ENCODE peak calls at places on chromosome 16, in four cellular contexts. N is coronary artery, C is prostate gland, A is A549. E is an unnamed sample.

GRCh38 chr16:75244844-75245758 is 6.3 kb downstream of the BCAR1 start:
- DNase-seq in N (peak; percentile 98), C (peak; percentile 68), A (peak; percentile 67), E (no peak)

GRCh38 chr16:278863-279366 is 1.5 kb upstream of the ARHGDIG start:
- DNase-seq in N (no peak), C (no peak), A (no peak), E (peak; percentile 23)

GRCh38 chr16:81265658-81266451 is 27.4 kb downstream of the BCO1 start:
- DNase-seq in N (no peak), C (peak; percentile 72), A (no peak), E (no peak)

GRCh38 chr16:3020247-3020603 is at the start of gene TNFRSF12A:
- DNase-seq in N (peak; percentile 88), C (peak; percentile 63), A (peak; percentile 64), E (no peak)

GRCh38 chr16:90077757-90078593 is 844 bp upstream of the PRDM7 start:
- DNase-seq in N (no peak), C (no peak), A (peak; percentile 10), E (peak; percentile 23)

GRCh38 chr16:68040506-68041288 is 17.6 kb downstream of the DUS2 start:
- DNase-seq in N (peak; percentile 79), C (peak; percentile 74), A (peak; percentile 80), E (peak; percentile 89)

GRCh38 chr16:67150833-67151396 is at the start of gene B3GNT9:
- DNase-seq in N (peak; percentile 85), C (peak; percentile 72), A (peak; percentile 82), E (no peak)

GRCh38 chr16:56708821-56709685 is 20.9 kb upstream of the NUP93 start:
- DNase-seq in N (no peak), C (no peak), A (no peak), E (no peak)

GRCh38 chr16:81505011-81505660 is 60.5 kb downstream of the CMIP start:
- DNase-seq in N (no peak), C (no peak), A (no peak), E (no peak)

GRCh38 chr16:47833771-47834170 is 322.0 kb downstream of the ABCC12 start:
- DNase-seq in N (no peak), C (no peak), A (no peak), E (no peak)

GRCh38 chr16:46713634-46714033 is 24.2 kb downstream of the ORC6 start:
- DNase-seq in N (no peak), C (no peak), A (no peak), E (no peak)

GRCh38 chr16:81937305-81938038 is 73.8 kb downstream of the SDR42E1 start:
- DNase-seq in N (no peak), C (no peak), A (no peak), E (no peak)

GRCh38 chr16:46737621-46738214 is 10.4 kb downstream of the MYLK3 start:
- DNase-seq in N (peak; percentile 35), C (no peak), A (no peak), E (no peak)

GRCh38 chr16:22336581-22336980 is 37.8 kb downstream of the CDR2 start:
- DNase-seq in N (no peak), C (no peak), A (no peak), E (no peak)

GRCh38 chr16:10594312-10594950 is 14.0 kb upstream of the EMP2 start:
- DNase-seq in N (no peak), C (peak; percentile 89), A (no peak), E (no peak)

GRCh38 chr16:89365044-89365467 is 125.3 kb downstream of the ANKRD11 start:
- DNase-seq in N (no peak), C (no peak), A (no peak), E (no peak)

GRCh38 chr16:24858219-24859041 is 12.7 kb downstream of the SLC5A11 start:
- DNase-seq in N (no peak), C (no peak), A (peak; percentile 62), E (peak; percentile 28)

GRCh38 chr16:74661064-74661463 is 5.6 kb downstream of the RFWD3 start:
- DNase-seq in N (no peak), C (no peak), A (no peak), E (no peak)

GRCh38 chr16:2912330-2913199 is 834 bp downstream of the FLYWCH1 start:
- DNase-seq in N (no peak), C (no peak), A (peak; percentile 28), E (peak; percentile 21)

GRCh38 chr16:55035037-55035436 is 104.4 kb downstream of the IRX5 start:
- DNase-seq in N (peak; percentile 60), C (no peak), A (peak; percentile 39), E (no peak)

GRCh38 chr16:53207810-53208752 is 153.3 kb downstream of the CHD9 start:
- DNase-seq in N (peak; percentile 71), C (peak; percentile 65), A (peak; percentile 84), E (no peak)

GRCh38 chr16:56611281-56611833 is 3.0 kb downstream of the MT2A start:
- DNase-seq in N (peak; percentile 94), C (no peak), A (no peak), E (no peak)

GRCh38 chr16:24645739-24646645 is 83.5 kb upstream of the TNRC6A start:
- DNase-seq in N (no peak), C (no peak), A (peak; percentile 90), E (no peak)

GRCh38 chr16:11796227-11797165 is 562 bp downstream of the ZC3H7A start:
- DNase-seq in N (peak; percentile 89), C (peak; percentile 62), A (peak; percentile 50), E (peak; percentile 23)

GRCh38 chr16:75203106-75203505 is 3.9 kb downstream of the CTRB2 start:
- DNase-seq in N (peak; percentile 67), C (no peak), A (no peak), E (no peak)

GRCh38 chr16:27254262-27254811 is 14.2 kb downstream of the NSMCE1 start:
- DNase-seq in N (no peak), C (no peak), A (no peak), E (no peak)

GRCh38 chr16:24346734-24347133 is 90.6 kb downstream of the CACNG3 start:
- DNase-seq in N (no peak), C (no peak), A (no peak), E (no peak)

GRCh38 chr16:53085539-53086450 is 31.0 kb downstream of the CHD9 start:
- DNase-seq in N (no peak), C (peak; percentile 74), A (no peak), E (no peak)

GRCh38 chr16:19711643-19712042 is 6.4 kb downstream of the KNOP1 start:
- DNase-seq in N (no peak), C (no peak), A (no peak), E (no peak)

GRCh38 chr16:27174798-27175197 is 28.5 kb upstream of the KDM8 start:
- DNase-seq in N (no peak), C (no peak), A (peak; percentile 52), E (no peak)

GRCh38 chr16:55668337-55669281 is 12.8 kb downstream of the SLC6A2 start:
- DNase-seq in N (no peak), C (no peak), A (no peak), E (no peak)

GRCh38 chr16:67872131-67872630 is 671 bp upstream of the EDC4 start:
- DNase-seq in N (no peak), C (no peak), A (no peak), E (no peak)

GRCh38 chr16:9429946-9430345 is 338.5 kb downstream of the HAPSTR1 start:
- DNase-seq in N (no peak), C (no peak), A (no peak), E (no peak)
- TF ChIP-seq CTCF in N (no peak), C (no peak), A (no peak), E (no peak)

GRCh38 chr16:87707097-87707496 is 58.7 kb downstream of the KLHDC4 start:
- DNase-seq in N (no peak), C (no peak), A (no peak), E (no peak)
- H3K27ac ChIP-seq in N (no peak overlapping the region), C (no peak overlapping the region), A (no peak overlapping the region), E (no peak overlapping the region)

DNA sequence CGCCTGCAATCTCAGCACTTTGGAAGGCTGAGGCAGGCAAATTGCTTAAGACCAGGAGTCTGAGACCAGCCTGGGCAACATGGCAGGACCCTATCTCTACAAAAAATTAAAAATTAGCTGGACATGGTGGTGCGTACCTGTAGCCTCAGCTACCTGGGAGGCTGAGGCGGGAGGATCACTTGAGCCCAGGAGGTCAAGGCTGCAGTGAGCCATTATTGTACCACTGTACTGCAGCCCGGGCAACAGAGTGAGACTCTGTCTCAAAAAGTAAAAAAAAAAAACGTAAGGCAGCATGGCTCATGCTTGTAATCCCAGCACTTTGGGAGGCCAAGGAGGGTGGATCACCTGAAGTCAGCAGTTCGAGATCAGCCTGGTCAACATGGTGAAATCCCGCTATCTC is 263.6 kb downstream of the PARN start:
- DNase-seq in N (no peak), C (no peak), A (no peak), E (no peak)
- TF ChIP-seq CTCF in N (no peak), C (no peak), A (no peak), E (no peak)

GRCh38 chr16:83771306-83771942 is 36.4 kb upstream of the HSBP1 start:
- DNase-seq in N (no peak), C (no peak), A (no peak), E (no peak)
- H3K27ac ChIP-seq in N (no peak overlapping the region), C (no peak overlapping the region), A (no peak overlapping the region), E (no peak overlapping the region)

GRCh38 chr16:87550510-87550961 is 51.8 kb upstream of the JPH3 start:
- DNase-seq in N (no peak), C (peak; percentile 10), A (peak; percentile 36), E (peak; percentile 49)

GRCh38 chr16:87552772-87553171 is 49.5 kb upstream of the JPH3 start:
- DNase-seq in N (no peak), C (no peak), A (no peak), E (no peak)

GRCh38 chr16:87551487-87551886 is 50.8 kb upstream of the JPH3 start:
- DNase-seq in N (no peak), C (no peak), A (no peak), E (no peak)

GRCh38 chr16:87553174-87553573 is 49.1 kb upstream of the JPH3 start:
- DNase-seq in N (no peak), C (no peak), A (no peak), E (no peak)

DNA sequence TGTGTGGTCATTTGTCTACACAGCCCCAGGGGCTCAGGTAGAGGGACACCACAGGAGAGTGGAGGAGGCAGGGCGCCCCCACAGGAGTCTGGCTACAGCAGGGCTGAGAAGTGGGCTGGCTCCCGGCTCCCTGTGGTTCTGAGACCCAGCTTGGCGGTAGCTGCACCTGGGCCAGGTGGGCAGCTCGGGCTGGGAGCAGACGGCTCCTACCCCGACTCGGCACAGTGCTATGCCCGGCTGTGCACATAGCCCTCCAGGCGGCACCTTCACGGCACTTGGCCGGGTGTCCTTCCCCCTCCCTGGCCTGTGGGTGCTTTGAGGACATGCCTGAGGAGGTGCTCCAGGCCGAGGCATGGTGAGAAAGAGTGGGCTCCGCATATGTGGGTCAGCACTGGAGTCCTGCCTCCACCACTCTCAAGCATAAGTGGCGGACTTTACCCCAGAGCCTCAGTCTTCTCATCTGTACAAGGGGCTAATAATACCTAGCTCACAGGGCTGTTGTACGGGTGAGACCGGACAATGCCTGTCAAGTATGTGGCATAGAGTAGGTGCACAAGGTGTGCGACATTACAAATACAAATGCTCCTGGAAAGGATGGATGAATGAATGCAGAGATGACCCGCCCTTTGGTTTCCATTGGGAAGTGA is 50.1 kb upstream of the JPH3 start:
- DNase-seq in N (no peak), C (no peak), A (no peak), E (no peak)
- TF ChIP-seq CTCF in N (no peak), C (no peak), A (no peak), E (no peak)

GRCh38 chr16:21302898-21303528 is 24.9 kb upstream of the CRYM start:
- DNase-seq in N (no peak), C (no peak), A (peak; percentile 35), E (no peak)

GRCh38 chr16:21300309-21301167 is 22.4 kb upstream of the CRYM start:
- DNase-seq in N (peak; percentile 98), C (peak; percentile 99), A (peak; percentile 96), E (no peak)

GRCh38 chr16:21301168-21301894 is 23.2 kb upstream of the CRYM start:
- DNase-seq in N (peak; percentile 85), C (peak; percentile 88), A (peak; percentile 91), E (no peak)

GRCh38 chr16:21302454-21302853 is 24.4 kb upstream of the CRYM start:
- DNase-seq in N (no peak), C (no peak), A (no peak), E (no peak)

GRCh38 chr16:21301895-21302291 is 23.8 kb upstream of the CRYM start:
- DNase-seq in N (no peak), C (no peak), A (no peak), E (no peak)
- H3K27ac ChIP-seq in N (peak overlapping the region; percentile 94), C (peak overlapping the region; percentile 81), A (peak overlapping the region; percentile 93), E (no peak overlapping the region)